ENCODE peak calls at places on chromosomes 5 and 9, in seven cellular contexts. C, K, G, M, A, D and F are unnamed samples.

GRCh38 chr5:68169898-68170297 is 45.7 kb upstream of the PIK3R1 start:
- DNase-seq in C (no peak), K (peak; percentile 84), G (peak; percentile 28), M (peak; percentile 28), A (no peak), D (no peak), F (no peak)

GRCh38 chr5:39369123-39369815 is 5.0 kb upstream of the C9 start:
- DNase-seq in C (no peak), K (no peak), G (peak; percentile 14), M (no peak), A (no peak), D (no peak), F (no peak)

GRCh38 chr9:72476617-72477375 is 44.6 kb upstream of the TMC1 start:
- DNase-seq in C (no peak), K (no peak), G (peak; percentile 81), M (peak; percentile 88), A (peak; percentile 65), D (no peak), F (peak; percentile 83)

GRCh38 chr9:107016383-107016782 is 153.4 kb downstream of the ZNF462 start:
- DNase-seq in C (no peak), K (no peak), G (no peak), M (no peak), A (no peak), D (no peak), F (no peak)

GRCh38 chr5:175384724-175385552 is 59.0 kb downstream of the DRD1 start:
- DNase-seq in C (no peak), K (no peak), G (no peak), M (no peak), A (no peak), D (no peak), F (no peak)

GRCh38 chr9:16417101-16417500 is 453.4 kb downstream of the BNC2 start:
- DNase-seq in C (no peak), K (no peak), G (peak; percentile 97), M (peak; percentile 87), A (no peak), D (no peak), F (no peak)

GRCh38 chr9:109914280-109915027 is 134.5 kb downstream of the PALM2AKAP2 start:
- DNase-seq in C (no peak), K (no peak), G (peak; percentile 94), M (peak; percentile 95), A (no peak), D (no peak), F (peak; percentile 77)

GRCh38 chr9:38216572-38216971 is 147.5 kb upstream of the SHB start:
- DNase-seq in C (no peak), K (no peak), G (no peak), M (no peak), A (no peak), D (no peak), F (no peak)

GRCh38 chr5:54793612-54794436 is 191.6 kb downstream of the ESM1 start:
- DNase-seq in C (no peak), K (no peak), G (peak; percentile 33), M (peak; percentile 66), A (no peak), D (no peak), F (no peak)

GRCh38 chr9:119974026-119974425 is 604.8 kb upstream of the BRINP1 start:
- DNase-seq in C (no peak), K (no peak), G (no peak), M (no peak), A (no peak), D (no peak), F (no peak)

GRCh38 chr5:54835642-54836041 is 149.8 kb downstream of the ESM1 start:
- DNase-seq in C (no peak), K (no peak), G (peak; percentile 25), M (peak; percentile 42), A (no peak), D (peak; percentile 32), F (no peak)

GRCh38 chr5:151051066-151051930 is 29.5 kb downstream of the TNIP1 start:
- DNase-seq in C (peak; percentile 84), K (peak; percentile 92), G (peak; percentile 81), M (peak; percentile 90), A (peak; percentile 72), D (peak; percentile 29), F (no peak)

GRCh38 chr5:78504726-78505431 is 143.7 kb downstream of the LHFPL2 start:
- DNase-seq in C (no peak), K (peak; percentile 96), G (peak; percentile 100), M (peak; percentile 99), A (peak; percentile 91), D (peak; percentile 95), F (peak; percentile 80)

GRCh38 chr5:102411-103043 is 10.6 kb downstream of the PLEKHG4B start:
- DNase-seq in C (no peak), K (no peak), G (peak; percentile 33), M (peak; percentile 53), A (no peak), D (no peak), F (no peak)

GRCh38 chr5:162703914-162704313 is 636.3 kb downstream of the GABRG2 start:
- DNase-seq in C (no peak), K (no peak), G (no peak), M (no peak), A (no peak), D (no peak), F (no peak)

GRCh38 chr5:151717390-151717789 is 30.7 kb upstream of the SPARC start:
- DNase-seq in C (no peak), K (no peak), G (no peak), M (no peak), A (no peak), D (no peak), F (no peak)

DNA sequence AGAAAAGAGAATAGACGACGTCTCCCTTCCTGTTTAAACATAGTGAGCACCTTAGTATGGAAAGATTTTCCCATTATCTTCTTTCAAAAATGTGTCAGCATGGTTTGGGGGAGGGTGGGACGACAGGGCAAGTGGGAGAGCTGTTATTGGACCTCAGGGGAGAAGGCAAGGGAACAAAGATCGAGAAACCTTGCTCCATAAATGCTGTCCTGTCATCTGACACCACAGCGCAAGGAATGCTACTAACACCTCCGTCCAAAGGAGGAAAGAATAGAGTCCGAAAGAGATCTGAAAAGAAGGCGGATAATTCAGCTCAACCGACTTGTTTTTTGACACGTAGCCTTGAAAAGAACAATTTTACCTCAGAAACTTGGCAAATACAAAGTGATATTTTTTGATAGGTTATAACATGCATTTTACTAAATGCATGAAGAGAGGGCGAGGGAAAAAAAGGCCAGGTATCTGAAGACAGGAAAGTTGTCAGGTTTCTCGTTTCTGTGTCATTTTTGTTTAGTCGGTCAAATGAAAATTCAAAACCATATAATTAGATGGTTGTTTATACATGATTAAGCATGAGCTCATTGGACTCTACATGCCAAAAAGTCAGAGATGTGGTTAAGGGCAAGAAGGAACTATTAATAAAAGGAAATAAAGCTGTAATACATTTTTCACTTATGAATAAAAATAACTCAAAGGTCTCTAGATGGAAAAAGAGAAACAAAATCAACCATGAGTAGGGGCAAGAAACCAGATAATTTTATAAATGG is 155.7 kb downstream of the GLIS3 start:
- DNase-seq in C (no peak), K (no peak), G (peak; percentile 80), M (peak; percentile 74), A (peak; percentile 81), D (no peak), F (no peak)
- H3K4me3 ChIP-seq in C (no peak overlapping the region), K (no peak overlapping the region), G (no peak overlapping the region), M (no peak overlapping the region), A (no peak overlapping the region), D (no peak overlapping the region), F (peak overlapping the region; percentile 34)

GRCh38 chr5:139670369-139671095 is 22.4 kb downstream of the CXXC5 start:
- DNase-seq in C (no peak), K (no peak), G (no peak), M (no peak), A (no peak), D (no peak), F (no peak)
- TF ChIP-seq CTCF in C (peak; percentile 15), K (no peak), G (peak; percentile 42), M (peak; percentile 9), A (no peak), D (peak; percentile 59), F (peak; percentile 50)

DNA sequence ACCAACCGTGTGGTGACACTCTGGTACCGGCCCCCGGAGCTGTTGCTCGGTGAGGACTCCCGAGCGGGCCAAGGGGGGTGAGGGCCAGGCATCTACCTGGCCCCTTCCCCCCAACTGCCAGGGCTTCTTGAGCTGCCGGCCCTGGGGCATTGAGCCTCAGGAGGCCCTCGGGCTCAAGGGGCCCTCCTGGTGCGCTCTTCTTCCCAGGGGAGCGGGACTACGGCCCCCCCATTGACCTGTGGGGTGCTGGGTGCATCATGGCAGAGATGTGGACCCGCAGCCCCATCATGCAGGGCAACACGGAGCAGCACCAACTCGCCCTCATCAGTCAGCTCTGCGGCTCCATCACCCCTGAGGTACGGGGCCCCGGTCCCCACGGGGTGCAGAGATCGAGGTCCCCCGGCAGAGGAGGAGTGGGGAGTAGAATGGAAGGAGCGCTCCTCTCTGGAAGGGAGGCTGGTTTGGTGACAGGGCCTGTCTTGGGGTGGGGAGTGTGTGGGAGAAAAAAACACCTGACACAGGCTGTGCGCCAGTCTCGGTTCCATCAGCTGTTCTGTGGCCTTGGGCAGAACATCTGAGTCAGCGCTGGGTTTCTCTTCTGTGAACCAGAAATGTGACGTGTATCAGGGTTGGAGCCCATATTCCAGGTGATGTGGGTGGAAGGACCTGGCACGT is 2.6 kb downstream of the CDK9 start:
- DNase-seq in C (no peak), K (no peak), G (no peak), M (no peak), A (no peak), D (no peak), F (no peak)
- H3K4me3 ChIP-seq in C (no peak overlapping the region), K (no peak overlapping the region), G (no peak overlapping the region), M (no peak overlapping the region), A (no peak overlapping the region), D (no peak overlapping the region), F (no peak overlapping the region)

GRCh38 chr5:131164931-131165727 is at the start of gene HINT1:
- DNase-seq in C (peak; percentile 98), K (peak; percentile 94), G (peak; percentile 77), M (peak; percentile 97), A (peak; percentile 94), D (peak; percentile 52), F (peak; percentile 47)

GRCh38 chr5:131160134-131160533 is 4.9 kb downstream of the HINT1 start:
- DNase-seq in C (no peak), K (no peak), G (no peak), M (no peak), A (no peak), D (no peak), F (no peak)

GRCh38 chr5:131167615-131168014 is 2.6 kb upstream of the HINT1 start:
- DNase-seq in C (no peak), K (no peak), G (no peak), M (no peak), A (no peak), D (no peak), F (no peak)

GRCh38 chr5:131164161-131164930 is 710 bp downstream of the HINT1 start:
- DNase-seq in C (peak; percentile 86), K (peak; percentile 86), G (peak; percentile 76), M (peak; percentile 91), A (peak; percentile 73), D (peak; percentile 33), F (no peak)

DNA sequence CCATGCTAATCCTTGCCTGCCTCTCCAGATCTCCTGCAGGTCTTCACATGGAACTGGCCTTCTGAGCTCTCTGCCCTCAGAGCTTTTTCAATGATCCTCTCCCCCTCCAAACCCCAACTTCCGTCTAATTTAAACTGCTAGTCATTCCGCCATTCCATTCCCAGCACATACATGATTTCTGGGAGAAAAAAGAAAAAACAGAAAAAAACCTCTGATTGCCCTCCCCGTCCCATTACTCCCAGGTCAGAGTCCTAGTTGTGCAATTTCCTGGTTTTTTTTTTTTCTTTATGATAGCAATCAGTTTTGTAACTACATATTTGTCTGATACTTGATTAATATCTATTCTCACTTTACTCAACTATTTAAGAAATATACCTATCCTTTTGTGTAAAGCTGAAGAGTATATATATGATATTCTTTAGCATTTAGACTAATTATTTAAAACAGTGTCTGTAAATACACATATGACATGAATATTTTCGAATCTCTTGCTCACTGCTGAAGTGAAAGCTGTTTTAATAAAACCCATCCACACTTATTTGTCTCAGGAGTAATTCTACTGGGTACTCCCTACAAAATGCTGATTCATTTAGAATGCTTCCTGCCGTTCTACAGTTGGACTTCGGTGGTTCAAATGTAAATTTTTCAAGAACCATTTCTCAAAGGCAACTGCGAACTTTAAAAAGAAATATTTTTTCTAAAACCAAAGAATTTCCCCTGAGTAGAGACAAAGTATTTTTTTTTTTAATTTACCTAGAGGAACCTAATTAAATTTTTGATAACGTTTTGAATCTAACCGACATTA is 1.5 kb downstream of the HINT1 start:
- DNase-seq in C (no peak), K (no peak), G (peak; percentile 51), M (peak; percentile 23), A (no peak), D (no peak), F (no peak)
- TF ChIP-seq CTCF in C (no peak), K (no peak), G (no peak), M (no peak), A (no peak), D (no peak), F (no peak)